ENCODE peak calls at places on chromosomes 6 and 20, in seven cellular contexts. One of them, this sample, is unnamed.

GRCh38 chr6:142058216-142058925 is 74.4 kb upstream of the GJE1 start:
- DNase-seq in GM04504: peak
- DNase-seq in HTR-8/SVneo: no peak
- DNase-seq in endothelial cell: no peak
- DNase-seq in NCI-H460: no peak
- DNase-seq in stimulated activated naive CD8-positive, alpha-beta T cell treated with anti-CD3 and anti-CD28 coated beads, Interleukin-15, amount 100 ng/mL, for 72 hours: no peak
- DNase-seq in iPS-NIHi11: no peak
- DNase-seq in this sample: no peak

GRCh38 chr6:152595507-152595906 is 41.7 kb downstream of the SYNE1 start:
- DNase-seq in GM04504: no peak
- DNase-seq in HTR-8/SVneo: no peak
- DNase-seq in endothelial cell: no peak
- DNase-seq in NCI-H460: no peak
- DNase-seq in stimulated activated naive CD8-positive, alpha-beta T cell treated with anti-CD3 and anti-CD28 coated beads, Interleukin-15, amount 100 ng/mL, for 72 hours: no peak
- DNase-seq in iPS-NIHi11: peak
- DNase-seq in this sample: no peak

GRCh38 chr20:52676282-52676995 is 295.7 kb upstream of the TSHZ2 start:
- DNase-seq in GM04504: no peak
- DNase-seq in HTR-8/SVneo: no peak
- DNase-seq in endothelial cell: no peak
- DNase-seq in NCI-H460: no peak
- DNase-seq in stimulated activated naive CD8-positive, alpha-beta T cell treated with anti-CD3 and anti-CD28 coated beads, Interleukin-15, amount 100 ng/mL, for 72 hours: no peak
- DNase-seq in iPS-NIHi11: peak
- DNase-seq in this sample: no peak

GRCh38 chr20:63521602-63522001 is 1.0 kb downstream of the PPDPF start:
- DNase-seq in GM04504: no peak
- DNase-seq in HTR-8/SVneo: no peak
- DNase-seq in endothelial cell: no peak
- DNase-seq in NCI-H460: no peak
- DNase-seq in stimulated activated naive CD8-positive, alpha-beta T cell treated with anti-CD3 and anti-CD28 coated beads, Interleukin-15, amount 100 ng/mL, for 72 hours: no peak
- DNase-seq in iPS-NIHi11: peak
- DNase-seq in this sample: no peak

GRCh38 chr20:53984781-53985518 is 85.4 kb downstream of the BCAS1 start:
- DNase-seq in GM04504: no peak
- DNase-seq in HTR-8/SVneo: no peak
- DNase-seq in endothelial cell: no peak
- DNase-seq in NCI-H460: no peak
- DNase-seq in stimulated activated naive CD8-positive, alpha-beta T cell treated with anti-CD3 and anti-CD28 coated beads, Interleukin-15, amount 100 ng/mL, for 72 hours: no peak
- DNase-seq in iPS-NIHi11: no peak
- DNase-seq in this sample: no peak

GRCh38 chr6:112225691-112226090 is 28.7 kb downstream of the LAMA4 start:
- DNase-seq in GM04504: peak
- DNase-seq in HTR-8/SVneo: no peak
- DNase-seq in endothelial cell: no peak
- DNase-seq in NCI-H460: no peak
- DNase-seq in stimulated activated naive CD8-positive, alpha-beta T cell treated with anti-CD3 and anti-CD28 coated beads, Interleukin-15, amount 100 ng/mL, for 72 hours: no peak
- DNase-seq in iPS-NIHi11: no peak
- DNase-seq in this sample: no peak

GRCh38 chr20:50762045-50762422 is 30.7 kb downstream of the PARD6B start:
- DNase-seq in GM04504: no peak
- DNase-seq in HTR-8/SVneo: no peak
- DNase-seq in endothelial cell: no peak
- DNase-seq in NCI-H460: no peak
- DNase-seq in stimulated activated naive CD8-positive, alpha-beta T cell treated with anti-CD3 and anti-CD28 coated beads, Interleukin-15, amount 100 ng/mL, for 72 hours: no peak
- DNase-seq in iPS-NIHi11: no peak
- DNase-seq in this sample: no peak

GRCh38 chr20:36318166-36318565 is 12.0 kb downstream of the DLGAP4 start:
- DNase-seq in GM04504: no peak
- DNase-seq in HTR-8/SVneo: no peak
- DNase-seq in endothelial cell: no peak
- DNase-seq in NCI-H460: no peak
- DNase-seq in stimulated activated naive CD8-positive, alpha-beta T cell treated with anti-CD3 and anti-CD28 coated beads, Interleukin-15, amount 100 ng/mL, for 72 hours: no peak
- DNase-seq in iPS-NIHi11: no peak
- DNase-seq in this sample: no peak

GRCh38 chr6:121886223-121886830 is 450.9 kb downstream of the GJA1 start:
- DNase-seq in GM04504: no peak
- DNase-seq in HTR-8/SVneo: no peak
- DNase-seq in endothelial cell: no peak
- DNase-seq in NCI-H460: no peak
- DNase-seq in stimulated activated naive CD8-positive, alpha-beta T cell treated with anti-CD3 and anti-CD28 coated beads, Interleukin-15, amount 100 ng/mL, for 72 hours: no peak
- DNase-seq in iPS-NIHi11: no peak
- DNase-seq in this sample: no peak

GRCh38 chr20:62820208-62820961 is 3.5 kb downstream of the COL9A3 start:
- DNase-seq in GM04504: no peak
- DNase-seq in HTR-8/SVneo: no peak
- DNase-seq in endothelial cell: no peak
- DNase-seq in NCI-H460: no peak
- DNase-seq in stimulated activated naive CD8-positive, alpha-beta T cell treated with anti-CD3 and anti-CD28 coated beads, Interleukin-15, amount 100 ng/mL, for 72 hours: no peak
- DNase-seq in iPS-NIHi11: no peak
- DNase-seq in this sample: no peak

GRCh38 chr6:15893556-15894253 is 230.9 kb upstream of the DTNBP1 start:
- DNase-seq in GM04504: no peak
- DNase-seq in HTR-8/SVneo: no peak
- DNase-seq in endothelial cell: no peak
- DNase-seq in NCI-H460: no peak
- DNase-seq in stimulated activated naive CD8-positive, alpha-beta T cell treated with anti-CD3 and anti-CD28 coated beads, Interleukin-15, amount 100 ng/mL, for 72 hours: no peak
- DNase-seq in iPS-NIHi11: peak
- DNase-seq in this sample: no peak

GRCh38 chr6:39941138-39941537 is 6.9 kb upstream of the MOCS1 start:
- DNase-seq in GM04504: no peak
- DNase-seq in HTR-8/SVneo: no peak
- DNase-seq in endothelial cell: no peak
- DNase-seq in NCI-H460: no peak
- DNase-seq in stimulated activated naive CD8-positive, alpha-beta T cell treated with anti-CD3 and anti-CD28 coated beads, Interleukin-15, amount 100 ng/mL, for 72 hours: no peak
- DNase-seq in iPS-NIHi11: no peak
- DNase-seq in this sample: no peak

GRCh38 chr6:138485586-138486248 is 13.6 kb downstream of the NHSL1 start:
- DNase-seq in GM04504: no peak
- DNase-seq in HTR-8/SVneo: no peak
- DNase-seq in endothelial cell: peak
- DNase-seq in NCI-H460: no peak
- DNase-seq in stimulated activated naive CD8-positive, alpha-beta T cell treated with anti-CD3 and anti-CD28 coated beads, Interleukin-15, amount 100 ng/mL, for 72 hours: no peak
- DNase-seq in iPS-NIHi11: peak
- DNase-seq in this sample: peak

GRCh38 chr20:45354423-45355208 is 6.4 kb upstream of the SDC4 start:
- DNase-seq in GM04504: no peak
- DNase-seq in HTR-8/SVneo: no peak
- DNase-seq in endothelial cell: no peak
- DNase-seq in NCI-H460: no peak
- DNase-seq in stimulated activated naive CD8-positive, alpha-beta T cell treated with anti-CD3 and anti-CD28 coated beads, Interleukin-15, amount 100 ng/mL, for 72 hours: no peak
- DNase-seq in iPS-NIHi11: no peak
- DNase-seq in this sample: no peak

GRCh38 chr20:48002517-48002970 is 217.3 kb upstream of the SULF2 start:
- DNase-seq in GM04504: no peak
- DNase-seq in HTR-8/SVneo: no peak
- DNase-seq in endothelial cell: no peak
- DNase-seq in NCI-H460: no peak
- DNase-seq in stimulated activated naive CD8-positive, alpha-beta T cell treated with anti-CD3 and anti-CD28 coated beads, Interleukin-15, amount 100 ng/mL, for 72 hours: no peak
- DNase-seq in iPS-NIHi11: no peak
- DNase-seq in this sample: no peak

GRCh38 chr6:123616942-123617341 is 19.8 kb downstream of the TRDN start:
- DNase-seq in GM04504: no peak
- DNase-seq in HTR-8/SVneo: no peak
- DNase-seq in endothelial cell: no peak
- DNase-seq in NCI-H460: no peak
- DNase-seq in stimulated activated naive CD8-positive, alpha-beta T cell treated with anti-CD3 and anti-CD28 coated beads, Interleukin-15, amount 100 ng/mL, for 72 hours: no peak
- DNase-seq in iPS-NIHi11: no peak
- DNase-seq in this sample: no peak